ENCODE peak calls at places on chromosome 14, in four cellular contexts. P is cardiac muscle cell, F is NCI-H1436, X is HFFc6. S is an unnamed sample.

GRCh38 chr14:55869397-55870049 is 248.7 kb upstream of the PELI2 start:
- DNase-seq in F (no peak), P (no peak), X (no peak), S (no peak)

GRCh38 chr14:76514599-76514998 is 138.7 kb downstream of the ESRRB start:
- DNase-seq in F (peak), P (peak), X (peak), S (peak)

GRCh38 chr14:24135584-24135833 is 485 bp upstream of the PSME1 start:
- DNase-seq in X (no peak), P (no peak), F (no peak), S (no peak)

GRCh38 chr14:98015921-98016320 is 1218.7 kb downstream of the VRK1 start:
- DNase-seq in X (no peak), P (no peak), F (no peak), S (no peak)

GRCh38 chr14:89013698-89014569 is 189.5 kb downstream of the TTC8 start:
- DNase-seq in P (no peak), F (peak), X (no peak), S (no peak)

GRCh38 chr14:76904740-76905569 is 78.7 kb downstream of the LRRC74A start:
- DNase-seq in X (peak), F (peak), P (peak), S (peak)

GRCh38 chr14:21894003-21894897 is 220.6 kb upstream of the OR4E1 start:
- DNase-seq in F (no peak), X (no peak), P (peak), S (no peak)

GRCh38 chr14:23147676-23148075 is 28.6 kb upstream of the CEBPE start:
- DNase-seq in P (peak), F (no peak), X (peak), S (no peak)

GRCh38 chr14:106268013-106268727 is 741.8 kb downstream of the TMEM121 start:
- DNase-seq in P (no peak), X (no peak), F (peak), S (no peak)

S was measured in A549.